ENCODE peak calls at places on chromosome 12, in eight cellular contexts. B is neuronal stem cell; M is left ventricle myocardium superior; O is activated T-helper 9 cell treated with anti-CD3 and anti-CD28 coated beads, Interleukin-2, amount 50 U/mL, for 16 hours; Q is mammary epithelial cell; J is RWPE1; S is T-helper 1 cell; Z is germinal center. N is an unnamed sample.

GRCh38 chr12:46983959-46984833 is 95.2 kb upstream of the PCED1B start:
- DNase-seq in B (peak; percentile 27), M (no peak), O (no peak), Q (peak; percentile 60), J (peak; percentile 50), S (peak; percentile 7), Z (peak; percentile 16), N (peak; percentile 73)

GRCh38 chr12:57545809-57546437 is 1.1 kb downstream of the DCTN2 start:
- DNase-seq in B (no peak), M (no peak), O (no peak), Q (peak; percentile 74), J (peak; percentile 71), S (no peak), Z (no peak), N (peak; percentile 81)

GRCh38 chr12:104772336-104772735 is 185.8 kb downstream of the SLC41A2 start:
- DNase-seq in B (no peak), M (no peak), O (no peak), Q (no peak), J (no peak), S (no peak), Z (no peak), N (no peak)

GRCh38 chr12:106141452-106141851 is 2.7 kb upstream of the NUAK1 start:
- DNase-seq in B (no peak), M (no peak), O (no peak), Q (no peak), J (no peak), S (no peak), Z (no peak), N (no peak)

GRCh38 chr12:96198970-96199369 is 4.8 kb downstream of the ELK3 start:
- DNase-seq in B (no peak), M (no peak), O (no peak), Q (peak; percentile 95), J (peak; percentile 72), S (no peak), Z (no peak), N (peak; percentile 99)

GRCh38 chr12:102903318-102904007 is 13.6 kb downstream of the PAH start:
- DNase-seq in B (no peak), M (no peak), O (no peak), Q (no peak), J (no peak), S (no peak), Z (no peak), N (no peak)

GRCh38 chr12:122304924-122305323 is 38.6 kb upstream of the VPS33A start:
- DNase-seq in B (no peak), M (no peak), O (no peak), Q (peak; percentile 8), J (no peak), S (no peak), Z (no peak), N (peak; percentile 51)

GRCh38 chr12:120972870-120973543 is 5.3 kb upstream of the HNF1A start:
- DNase-seq in B (peak; percentile 80), M (no peak), O (no peak), Q (no peak), J (no peak), S (no peak), Z (no peak), N (no peak)

GRCh38 chr12:40292788-40293429 is 68.1 kb downstream of the LRRK2 start:
- DNase-seq in B (no peak), M (no peak), O (no peak), Q (no peak), J (no peak), S (no peak), Z (no peak), N (no peak)

GRCh38 chr12:102797513-102797912 is 119.5 kb downstream of the PAH start:
- DNase-seq in B (no peak), M (no peak), O (no peak), Q (no peak), J (no peak), S (no peak), Z (no peak), N (no peak)

GRCh38 chr12:8594072-8594471 is 18.6 kb downstream of the AICDA start:
- DNase-seq in B (no peak), M (no peak), O (no peak), Q (no peak), J (no peak), S (no peak), Z (no peak), N (no peak)